ENCODE peak calls at places on chromosomes 6 and 20, in eight cellular contexts. One of them, this sample, is unnamed.

GRCh38 chr6:42845327-42845694 is 34.1 kb upstream of the RPL7L1 start:
- DNase-seq in IMR-90: no peak
- DNase-seq in gastrocnemius medialis: no peak
- DNase-seq in prostate gland: no peak
- DNase-seq in AG04449: no peak
- DNase-seq in HFF-Myc: no peak
- DNase-seq in fibroblast of lung: no peak
- DNase-seq in HCT116: no peak
- DNase-seq in this sample: no peak

GRCh38 chr20:4504814-4505213 is 216.9 kb upstream of the PRND start:
- DNase-seq in IMR-90: no peak
- DNase-seq in HCT116: no peak
- DNase-seq in AG04449: no peak
- DNase-seq in prostate gland: no peak
- DNase-seq in fibroblast of lung: no peak
- DNase-seq in HFF-Myc: no peak
- DNase-seq in gastrocnemius medialis: no peak
- DNase-seq in this sample: no peak

GRCh38 chr6:42315220-42315990 is 97.7 kb upstream of the MRPS10 start:
- DNase-seq in IMR-90: no peak
- DNase-seq in prostate gland: no peak
- DNase-seq in AG04449: no peak
- DNase-seq in fibroblast of lung: no peak
- DNase-seq in HFF-Myc: no peak
- DNase-seq in HCT116: no peak
- DNase-seq in gastrocnemius medialis: no peak
- DNase-seq in this sample: no peak

GRCh38 chr6:168363811-168364792 is 44.5 kb upstream of the DACT2 start:
- DNase-seq in HCT116: no peak
- DNase-seq in prostate gland: no peak
- DNase-seq in IMR-90: no peak
- DNase-seq in fibroblast of lung: no peak
- DNase-seq in AG04449: no peak
- DNase-seq in HFF-Myc: no peak
- DNase-seq in gastrocnemius medialis: no peak
- DNase-seq in this sample: no peak

GRCh38 chr20:1087311-1087710 is 31.1 kb upstream of the PSMF1 start:
- DNase-seq in IMR-90: no peak
- DNase-seq in HFF-Myc: no peak
- DNase-seq in HCT116: no peak
- DNase-seq in fibroblast of lung: no peak
- DNase-seq in AG04449: no peak
- DNase-seq in gastrocnemius medialis: no peak
- DNase-seq in prostate gland: no peak
- DNase-seq in this sample: no peak

GRCh38 chr6:2940010-2940850 is 31.1 kb downstream of the SERPINB6 start:
- DNase-seq in IMR-90: no peak
- DNase-seq in AG04449: no peak
- DNase-seq in HFF-Myc: no peak
- DNase-seq in HCT116: no peak
- DNase-seq in prostate gland: no peak
- DNase-seq in fibroblast of lung: no peak
- DNase-seq in gastrocnemius medialis: no peak
- DNase-seq in this sample: no peak

GRCh38 chr6:111609827-111610526 is 4.3 kb upstream of the TRAF3IP2 start:
- DNase-seq in prostate gland: no peak
- DNase-seq in HFF-Myc: no peak
- DNase-seq in HCT116: no peak
- DNase-seq in gastrocnemius medialis: no peak
- DNase-seq in IMR-90: no peak
- DNase-seq in fibroblast of lung: no peak
- DNase-seq in AG04449: no peak
- DNase-seq in this sample: no peak

GRCh38 chr6:47147175-47147727 is 105.1 kb upstream of the ADGRF1 start:
- DNase-seq in IMR-90: no peak
- DNase-seq in HFF-Myc: no peak
- DNase-seq in HCT116: no peak
- DNase-seq in prostate gland: no peak
- DNase-seq in fibroblast of lung: no peak
- DNase-seq in gastrocnemius medialis: no peak
- DNase-seq in AG04449: no peak
- DNase-seq in this sample: no peak

GRCh38 chr6:97668716-97669115 is 385.7 kb upstream of the MMS22L start:
- DNase-seq in HCT116: no peak
- DNase-seq in prostate gland: no peak
- DNase-seq in IMR-90: no peak
- DNase-seq in HFF-Myc: no peak
- DNase-seq in gastrocnemius medialis: no peak
- DNase-seq in fibroblast of lung: no peak
- DNase-seq in AG04449: no peak
- DNase-seq in this sample: no peak

GRCh38 chr6:146300540-146300939 is 243.1 kb upstream of the RAB32 start:
- DNase-seq in HFF-Myc: no peak
- DNase-seq in HCT116: no peak
- DNase-seq in AG04449: no peak
- DNase-seq in gastrocnemius medialis: no peak
- DNase-seq in IMR-90: no peak
- DNase-seq in prostate gland: no peak
- DNase-seq in fibroblast of lung: no peak
- DNase-seq in this sample: no peak

GRCh38 chr6:63804381-63804956 is 168.9 kb downstream of the PHF3 start:
- DNase-seq in AG04449: peak
- DNase-seq in prostate gland: no peak
- DNase-seq in HFF-Myc: peak
- DNase-seq in HCT116: no peak
- DNase-seq in fibroblast of lung: peak
- DNase-seq in IMR-90: peak
- DNase-seq in gastrocnemius medialis: no peak
- DNase-seq in this sample: peak

GRCh38 chr20:50746138-50746940 is 15.0 kb downstream of the PARD6B start:
- DNase-seq in prostate gland: no peak
- DNase-seq in IMR-90: no peak
- DNase-seq in fibroblast of lung: peak
- DNase-seq in HCT116: no peak
- DNase-seq in HFF-Myc: no peak
- DNase-seq in gastrocnemius medialis: no peak
- DNase-seq in AG04449: no peak
- DNase-seq in this sample: no peak

GRCh38 chr6:115894426-115894992 is 166.2 kb downstream of the FRK start:
- DNase-seq in fibroblast of lung: no peak
- DNase-seq in prostate gland: no peak
- DNase-seq in HCT116: no peak
- DNase-seq in AG04449: no peak
- DNase-seq in gastrocnemius medialis: no peak
- DNase-seq in IMR-90: no peak
- DNase-seq in HFF-Myc: no peak
- DNase-seq in this sample: no peak

GRCh38 chr20:55882922-55883321 is 122.4 kb downstream of the CBLN4 start:
- DNase-seq in fibroblast of lung: no peak
- DNase-seq in AG04449: no peak
- DNase-seq in HFF-Myc: no peak
- DNase-seq in gastrocnemius medialis: no peak
- DNase-seq in IMR-90: no peak
- DNase-seq in prostate gland: no peak
- DNase-seq in HCT116: no peak
- DNase-seq in this sample: no peak

GRCh38 chr6:10205120-10205519 is 209.8 kb downstream of the TFAP2A start:
- DNase-seq in fibroblast of lung: no peak
- DNase-seq in gastrocnemius medialis: no peak
- DNase-seq in HCT116: no peak
- DNase-seq in prostate gland: peak
- DNase-seq in HFF-Myc: no peak
- DNase-seq in IMR-90: no peak
- DNase-seq in AG04449: no peak
- DNase-seq in this sample: no peak

GRCh38 chr20:50281831-50282591 is 91.4 kb downstream of the CEBPB start:
- DNase-seq in IMR-90: no peak
- DNase-seq in fibroblast of lung: no peak
- DNase-seq in AG04449: no peak
- DNase-seq in gastrocnemius medialis: no peak
- DNase-seq in prostate gland: no peak
- DNase-seq in HFF-Myc: no peak
- DNase-seq in HCT116: no peak
- DNase-seq in this sample: no peak

GRCh38 chr6:168088161-168089106 is 9.4 kb upstream of the FRMD1 start:
- DNase-seq in HCT116: no peak
- DNase-seq in HFF-Myc: peak
- DNase-seq in AG04449: peak
- DNase-seq in IMR-90: peak
- DNase-seq in prostate gland: no peak
- DNase-seq in gastrocnemius medialis: no peak
- DNase-seq in fibroblast of lung: peak
- DNase-seq in this sample: peak

GRCh38 chr6:123589317-123589716 is 47.4 kb downstream of the TRDN start:
- DNase-seq in prostate gland: no peak
- DNase-seq in AG04449: no peak
- DNase-seq in fibroblast of lung: no peak
- DNase-seq in HCT116: no peak
- DNase-seq in IMR-90: no peak
- DNase-seq in gastrocnemius medialis: no peak
- DNase-seq in HFF-Myc: no peak
- DNase-seq in this sample: no peak

GRCh38 chr6:56550307-56550706 is 92.4 kb downstream of the DST start:
- DNase-seq in gastrocnemius medialis: no peak
- DNase-seq in HFF-Myc: no peak
- DNase-seq in prostate gland: no peak
- DNase-seq in AG04449: no peak
- DNase-seq in HCT116: no peak
- DNase-seq in IMR-90: no peak
- DNase-seq in fibroblast of lung: peak
- DNase-seq in this sample: no peak

GRCh38 chr6:108565893-108566292 is 5.2 kb downstream of the FOXO3 start:
- DNase-seq in AG04449: no peak
- DNase-seq in gastrocnemius medialis: peak
- DNase-seq in fibroblast of lung: peak
- DNase-seq in HFF-Myc: no peak
- DNase-seq in IMR-90: peak
- DNase-seq in prostate gland: no peak
- DNase-seq in HCT116: no peak
- DNase-seq in this sample: no peak

GRCh38 chr6:69719602-69720193 is 77.1 kb downstream of the LMBRD1 start:
- DNase-seq in prostate gland: no peak
- DNase-seq in IMR-90: peak
- DNase-seq in fibroblast of lung: peak
- DNase-seq in AG04449: no peak
- DNase-seq in HCT116: peak
- DNase-seq in gastrocnemius medialis: no peak
- DNase-seq in HFF-Myc: peak
- DNase-seq in this sample: no peak

DNA sequence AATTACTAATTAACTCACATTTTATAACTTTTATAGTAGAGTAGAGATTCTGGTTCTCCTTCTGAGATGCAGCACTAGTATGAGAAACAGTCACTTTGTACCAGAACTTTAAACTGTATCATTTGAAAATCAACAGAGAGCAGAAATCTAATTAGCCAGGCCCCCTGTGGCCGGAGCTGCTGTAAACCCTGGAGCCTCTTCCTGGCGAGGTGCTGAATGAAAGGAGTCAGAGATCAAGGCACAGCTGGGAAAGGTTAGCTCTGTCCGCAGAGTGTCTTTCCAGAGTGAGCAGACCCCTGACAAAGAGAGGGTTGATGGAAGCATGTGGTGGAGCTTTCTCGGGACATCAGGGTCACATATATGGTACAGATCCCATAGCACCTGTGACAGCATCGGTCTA is 703.8 kb downstream of the RFPL4B start:
- DNase-seq in fibroblast of lung: no peak
- DNase-seq in IMR-90: no peak
- DNase-seq in HFF-Myc: no peak
- DNase-seq in prostate gland: no peak
- DNase-seq in HCT116: no peak
- DNase-seq in gastrocnemius medialis: no peak
- DNase-seq in AG04449: no peak
- DNase-seq in this sample: no peak
- TF ChIP-seq CTCF in fibroblast of lung: no peak
- TF ChIP-seq CTCF in IMR-90: no peak
- TF ChIP-seq CTCF in HFF-Myc: no peak
- TF ChIP-seq CTCF in prostate gland: no peak
- TF ChIP-seq CTCF in HCT116: no peak
- TF ChIP-seq CTCF in gastrocnemius medialis: no peak
- TF ChIP-seq CTCF in AG04449: no peak
- TF ChIP-seq CTCF in this sample: no peak

GRCh38 chr6:125453516-125453915 is 151.7 kb upstream of the HDDC2 start:
- DNase-seq in gastrocnemius medialis: no peak
- DNase-seq in HCT116: no peak
- DNase-seq in prostate gland: no peak
- DNase-seq in AG04449: no peak
- DNase-seq in fibroblast of lung: no peak
- DNase-seq in HFF-Myc: no peak
- DNase-seq in IMR-90: no peak
- DNase-seq in this sample: no peak
- H3K4me3 ChIP-seq in gastrocnemius medialis: no peak
- H3K4me3 ChIP-seq in HCT116: no peak
- H3K4me3 ChIP-seq in prostate gland: no peak
- H3K4me3 ChIP-seq in AG04449: no peak
- H3K4me3 ChIP-seq in fibroblast of lung: no peak
- H3K4me3 ChIP-seq in HFF-Myc: no peak
- H3K4me3 ChIP-seq in IMR-90: no peak
- H3K4me3 ChIP-seq in this sample: no peak

GRCh38 chr6:27617700-27618689 is 145.1 kb upstream of the ZNF184 start:
- DNase-seq in HFF-Myc: no peak
- DNase-seq in IMR-90: peak
- DNase-seq in AG04449: no peak
- DNase-seq in prostate gland: no peak
- DNase-seq in gastrocnemius medialis: no peak
- DNase-seq in HCT116: peak
- DNase-seq in fibroblast of lung: peak
- DNase-seq in this sample: no peak
- TF ChIP-seq CTCF in HFF-Myc: no peak
- TF ChIP-seq CTCF in IMR-90: no peak
- TF ChIP-seq CTCF in AG04449: no peak
- TF ChIP-seq CTCF in prostate gland: no peak
- TF ChIP-seq CTCF in gastrocnemius medialis: no peak
- TF ChIP-seq CTCF in HCT116: peak
- TF ChIP-seq CTCF in fibroblast of lung: no peak
- TF ChIP-seq CTCF in this sample: peak

GRCh38 chr20:45834797-45835161 is 1.2 kb downstream of the SNX21 start:
- DNase-seq in fibroblast of lung: no peak
- DNase-seq in HCT116: no peak
- DNase-seq in gastrocnemius medialis: peak
- DNase-seq in HFF-Myc: no peak
- DNase-seq in prostate gland: no peak
- DNase-seq in AG04449: no peak
- DNase-seq in IMR-90: no peak
- DNase-seq in this sample: no peak

GRCh38 chr20:45836841-45837240 is 3.2 kb downstream of the SNX21 start:
- DNase-seq in AG04449: no peak
- DNase-seq in IMR-90: no peak
- DNase-seq in fibroblast of lung: peak
- DNase-seq in prostate gland: no peak
- DNase-seq in gastrocnemius medialis: no peak
- DNase-seq in HFF-Myc: no peak
- DNase-seq in HCT116: no peak
- DNase-seq in this sample: no peak

GRCh38 chr20:45833883-45834796 is 541 bp downstream of the SNX21 start:
- DNase-seq in HCT116: no peak
- DNase-seq in HFF-Myc: no peak
- DNase-seq in prostate gland: peak
- DNase-seq in fibroblast of lung: peak
- DNase-seq in IMR-90: peak
- DNase-seq in AG04449: no peak
- DNase-seq in gastrocnemius medialis: peak
- DNase-seq in this sample: no peak

GRCh38 chr20:45833030-45833882 is at the start of gene SNX21:
- DNase-seq in HCT116: no peak
- DNase-seq in HFF-Myc: peak
- DNase-seq in AG04449: peak
- DNase-seq in IMR-90: peak
- DNase-seq in fibroblast of lung: peak
- DNase-seq in prostate gland: peak
- DNase-seq in gastrocnemius medialis: peak
- DNase-seq in this sample: peak

GRCh38 chr20:45835230-45836224 is 1.9 kb downstream of the SNX21 start:
- DNase-seq in AG04449: no peak
- DNase-seq in fibroblast of lung: peak
- DNase-seq in IMR-90: peak
- DNase-seq in HFF-Myc: no peak
- DNase-seq in prostate gland: no peak
- DNase-seq in HCT116: no peak
- DNase-seq in gastrocnemius medialis: peak
- DNase-seq in this sample: no peak
- H3K4me3 ChIP-seq in AG04449: peak
- H3K4me3 ChIP-seq in fibroblast of lung: peak
- H3K4me3 ChIP-seq in IMR-90: no peak
- H3K4me3 ChIP-seq in HFF-Myc: peak
- H3K4me3 ChIP-seq in prostate gland: no peak
- H3K4me3 ChIP-seq in HCT116: no peak
- H3K4me3 ChIP-seq in gastrocnemius medialis: peak
- H3K4me3 ChIP-seq in this sample: peak